ENCODE peak calls at places on chromosomes 1 and 21, in five cellular contexts. G is naive thymus-derived CD4-positive, alpha-beta T cell; B is IMR-90; L is AG04450; Q is mesendoderm. K is an unnamed sample.

GRCh38 chr21:45537111-45537745 is 5.0 kb downstream of the SLC19A1 start:
- DNase-seq in G (no peak), Q (no peak), B (no peak), L (no peak), K (no peak)

GRCh38 chr1:226597616-226598454 is 49.3 kb downstream of the STUM start:
- DNase-seq in Q (no peak), G (no peak), B (no peak), L (no peak), K (no peak)

GRCh38 chr1:187933562-187934419 is 1105.0 kb downstream of the PLA2G4A start:
- DNase-seq in Q (no peak), B (no peak), G (no peak), L (no peak), K (no peak)

GRCh38 chr1:98749152-98749756 is 87.7 kb downstream of the SNX7 start:
- DNase-seq in Q (no peak), L (no peak), B (peak; percentile 7), G (no peak), K (no peak)

GRCh38 chr1:174000274-174000852 is 21.8 kb downstream of the RC3H1 start:
- DNase-seq in L (no peak), Q (no peak), B (peak; percentile 18), G (no peak), K (no peak)

GRCh38 chr1:112722601-112723510 is 7.7 kb upstream of the PPM1J start:
- DNase-seq in L (no peak), Q (peak; percentile 64), B (peak; percentile 77), G (no peak), K (no peak)

GRCh38 chr1:179814513-179814838 is 63.1 kb downstream of the TOR1AIP2 start:
- DNase-seq in B (no peak), G (no peak), L (peak; percentile 29), Q (no peak), K (no peak)

GRCh38 chr1:5551274-5551966 is 440.8 kb downstream of the NPHP4 start:
- DNase-seq in L (no peak), B (no peak), Q (no peak), G (no peak), K (no peak)

GRCh38 chr21:40179167-40179566 is 311.9 kb downstream of the PCP4 start:
- DNase-seq in G (no peak), B (no peak), Q (no peak), L (no peak), K (no peak)

GRCh38 chr1:150272379-150272840 is at the start of gene C1orf54:
- DNase-seq in B (peak; percentile 72), Q (peak; percentile 84), L (no peak), G (no peak), K (no peak)

DNA sequence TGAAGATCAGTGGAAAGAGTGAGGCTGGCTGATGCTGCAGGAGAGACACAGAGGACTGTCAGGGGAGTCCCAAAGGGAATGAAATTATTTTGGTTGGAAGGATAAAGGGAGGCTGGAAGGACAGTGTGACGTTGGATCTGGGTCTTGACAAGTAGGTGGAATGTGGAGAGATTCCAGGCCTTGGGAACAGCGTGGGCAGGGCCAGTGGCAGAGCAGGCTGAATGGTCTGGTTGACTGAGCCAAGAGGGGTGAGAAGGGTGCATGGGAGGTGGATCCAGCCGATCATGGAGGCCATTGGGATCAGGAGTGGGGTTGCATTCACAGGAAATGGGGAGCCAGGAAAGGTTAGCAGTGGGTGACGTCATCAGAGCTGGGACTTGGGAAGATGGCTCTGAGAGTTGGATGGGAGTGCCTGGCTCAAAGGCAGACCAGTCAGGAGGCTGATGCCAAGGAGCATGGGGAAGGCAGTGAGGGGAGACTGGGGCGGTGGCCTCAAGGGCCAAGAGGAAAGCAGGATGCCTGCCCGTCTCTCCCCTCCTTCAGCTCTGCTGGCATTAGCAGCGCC is 146.2 kb upstream of the VAMP3 start:
- DNase-seq in G (no peak), B (no peak), L (no peak), Q (no peak), K (no peak)
- H3K27me3 ChIP-seq in G (no peaks in the 10 kb centered on the region), B (peaks cover 54% of the 10 kb centered on the region), L (peaks cover 52% of the 10 kb centered on the region), Q (no peaks in the 10 kb centered on the region), K (no peaks in the 10 kb centered on the region)

GRCh38 chr1:14943516-14943851 is 210.1 kb upstream of the TMEM51 start:
- DNase-seq in G (no peak), L (no peak), Q (no peak), B (no peak), K (no peak)
- H3K27ac ChIP-seq in G (no peak overlapping the region), L (peak overlapping the region; percentile 67), Q (no peak overlapping the region), B (peak overlapping the region; percentile 96), K (no peak overlapping the region)

GRCh38 chr1:63324779-63325119 is 2.4 kb downstream of the FOXD3 start:
- DNase-seq in Q (no peak), B (no peak), G (no peak), L (no peak), K (no peak)

GRCh38 chr1:63323866-63324778 is 1.8 kb downstream of the FOXD3 start:
- DNase-seq in L (no peak), G (no peak), B (no peak), Q (no peak), K (no peak)

GRCh38 chr1:63326473-63327380 is 4.4 kb downstream of the FOXD3 start:
- DNase-seq in B (peak; percentile 6), L (no peak), Q (peak; percentile 38), G (no peak), K (no peak)

GRCh38 chr1:63327417-63328139 is 5.2 kb downstream of the FOXD3 start:
- DNase-seq in Q (peak; percentile 89), L (peak; percentile 15), G (no peak), B (peak; percentile 62), K (no peak)

DNA sequence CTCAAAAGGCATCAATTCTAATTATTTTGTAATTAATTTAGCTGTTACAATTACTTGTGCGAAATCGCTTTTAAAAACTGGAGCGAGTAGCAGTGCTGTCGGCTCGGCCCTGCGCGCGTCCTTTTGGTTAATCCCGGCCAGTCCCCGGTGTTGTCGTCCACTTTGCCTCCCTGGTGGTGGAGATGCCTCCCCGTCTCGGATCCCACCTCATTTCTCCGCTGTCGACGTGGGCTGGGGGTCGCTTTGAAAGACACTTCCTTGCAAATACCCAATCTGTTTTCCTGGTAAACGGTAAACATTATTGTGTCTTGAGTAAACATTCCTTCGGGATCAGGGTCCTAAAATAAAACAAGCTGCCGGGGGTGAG is 3.7 kb downstream of the FOXD3 start:
- DNase-seq in Q (peak; percentile 70), B (no peak), G (no peak), L (no peak), K (no peak)
- H3K27me3 ChIP-seq in Q (peaks cover 60% of the 10 kb centered on the region), B (peaks cover 88% of the 10 kb centered on the region), G (peaks cover 71% of the 10 kb centered on the region), L (peaks cover 83% of the 10 kb centered on the region), K (peaks cover 86% of the 10 kb centered on the region)

GRCh38 chr1:169109561-169110134 is 3.2 kb downstream of the ATP1B1 start:
- DNase-seq in L (peak; percentile 51), B (peak; percentile 92), Q (peak; percentile 90), G (no peak), K (no peak)
- H3K27ac ChIP-seq in L (peak overlapping the region; percentile 34), B (peak overlapping the region; percentile 23), Q (no peak overlapping the region), G (no peak overlapping the region), K (no peak overlapping the region)

GRCh38 chr1:212700597-212700891 is 904 bp upstream of the BATF3 start:
- DNase-seq in Q (no peak), L (no peak), G (no peak), B (no peak), K (no peak)

GRCh38 chr1:212702672-212703071 is 3.0 kb upstream of the BATF3 start:
- DNase-seq in L (no peak), Q (no peak), G (no peak), B (no peak), K (no peak)

GRCh38 chr1:212701910-212702309 is 2.3 kb upstream of the BATF3 start:
- DNase-seq in Q (no peak), G (no peak), L (no peak), B (no peak), K (no peak)

GRCh38 chr1:212699839-212700596 is at the start of gene BATF3:
- DNase-seq in G (peak; percentile 37), L (no peak), B (no peak), Q (no peak), K (peak; percentile 52)

DNA sequence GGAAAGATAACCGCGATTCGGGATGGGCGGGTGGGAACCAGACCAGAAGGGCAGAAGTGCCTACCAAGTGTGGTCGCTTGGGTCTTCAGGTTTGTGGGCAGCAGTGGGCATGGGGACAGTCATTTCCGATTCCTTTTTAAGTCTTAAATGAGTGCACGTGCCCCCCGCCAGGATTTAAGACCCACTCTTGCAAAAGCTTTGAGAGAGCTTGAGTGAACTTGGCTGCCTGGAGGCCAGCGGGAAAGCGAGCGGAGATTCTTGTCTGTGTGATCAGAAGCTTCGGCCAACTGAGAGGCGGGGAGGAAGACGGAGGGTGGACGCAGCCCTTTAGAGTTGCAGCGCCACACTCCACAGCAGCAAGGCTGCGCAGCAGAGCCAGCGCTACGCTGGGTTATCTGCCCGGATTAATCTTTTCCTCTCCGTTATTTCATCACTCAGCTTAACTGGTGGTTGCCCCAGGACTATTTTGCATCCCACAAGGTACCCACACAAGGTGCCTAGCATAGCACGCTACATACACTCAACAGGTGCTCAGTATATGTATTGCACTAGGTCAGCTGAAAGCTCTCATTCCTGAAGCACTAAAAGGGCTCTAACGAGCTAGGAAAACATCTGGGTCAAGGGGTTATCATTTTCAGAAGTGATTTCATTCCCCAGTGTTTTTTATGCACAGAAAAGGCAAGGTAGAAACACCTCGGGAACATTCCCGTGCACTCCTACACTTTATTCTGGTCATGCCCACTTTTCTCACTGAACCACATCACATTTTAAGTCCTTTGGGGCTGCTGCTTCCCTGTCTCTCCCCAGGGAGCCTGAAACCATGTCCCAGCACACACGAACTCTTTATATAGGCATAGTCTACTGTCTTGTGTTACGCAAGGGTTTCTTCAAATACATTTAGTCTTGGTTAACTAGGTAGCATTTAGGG is 1.5 kb upstream of the BATF3 start:
- DNase-seq in B (peak; percentile 62), G (no peak), L (peak; percentile 15), Q (peak; percentile 62), K (no peak)
- H3K27me3 ChIP-seq in B (no peaks in the 10 kb centered on the region), G (no peaks in the 10 kb centered on the region), L (peaks cover 4% of the 10 kb centered on the region), Q (peaks cover 12% of the 10 kb centered on the region), K (no peaks in the 10 kb centered on the region)

GRCh38 chr1:40944326-40944725 is 35.2 kb upstream of the CTPS1 start:
- DNase-seq in Q (no peak), L (peak; percentile 76), B (peak; percentile 92), G (no peak), K (no peak)

GRCh38 chr1:40945491-40945973 is 34.0 kb upstream of the CTPS1 start:
- DNase-seq in L (no peak), Q (no peak), B (peak; percentile 22), G (no peak), K (no peak)

GRCh38 chr1:40949563-40949962 is 29.9 kb upstream of the CTPS1 start:
- DNase-seq in G (no peak), B (no peak), Q (no peak), L (no peak), K (no peak)

GRCh38 chr1:40948741-40949528 is 30.6 kb upstream of the CTPS1 start:
- DNase-seq in Q (peak; percentile 88), G (no peak), B (peak; percentile 73), L (peak; percentile 32), K (peak; percentile 26)

GRCh38 chr1:40944841-40945430 is 34.6 kb upstream of the CTPS1 start:
- DNase-seq in Q (no peak), L (peak; percentile 8), G (no peak), B (peak; percentile 43), K (no peak)
- H3K27ac ChIP-seq in Q (no peak overlapping the region), L (peak overlapping the region; percentile 75), G (no peak overlapping the region), B (peak overlapping the region; percentile 94), K (no peak overlapping the region)

GRCh38 chr1:3652538-3653285 is 396 bp downstream of the TP73 start:
- DNase-seq in G (no peak), Q (peak; percentile 44), L (no peak), B (no peak), K (no peak)
- H3K27me3 ChIP-seq in G (peaks cover 20% of the 10 kb centered on the region), Q (peaks cover 48% of the 10 kb centered on the region), L (peaks cover 56% of the 10 kb centered on the region), B (peaks cover 64% of the 10 kb centered on the region), K (peaks cover 32% of the 10 kb centered on the region)

GRCh38 chr1:86778510-86779218 is 74.3 kb downstream of the SH3GLB1 start:
- DNase-seq in G (no peak), Q (no peak), B (peak; percentile 86), L (no peak), K (no peak)
- H3K27ac ChIP-seq in G (no peak overlapping the region), Q (no peak overlapping the region), B (peak overlapping the region; percentile 70), L (peak overlapping the region; percentile 60), K (no peak overlapping the region)

K was measured in effector memory CD4-positive, alpha-beta T cell.